ENCODE peak calls at places on chromosome 22, in eight cellular contexts. S is astrocyte of the spinal cord; V is AG08396; M is effector CD4-positive, alpha-beta T cell; E is fibroblast of pulmonary artery; I is NCI-H2081; N is stimulated activated CD4-positive, alpha-beta T cell treated with anti-CD3 and anti-CD28 coated beads, Interleukin-15, amount 100 ng/mL, for 24 hours; Z is activated CD4-positive, alpha-beta T cell treated with anti-CD3 and anti-CD28 coated beads, Interleukin-2, amount 50 U/mL, for 1 hour. H is an unnamed sample.

GRCh38 chr22:45317551-45318167 is 7.9 kb downstream of the FAM118A start:
- DNase-seq in I (no peak), Z (peak), S (peak), V (peak), E (peak), N (no peak), M (peak), H (peak)

GRCh38 chr22:37008365-37008764 is 10.9 kb downstream of the TST start:
- DNase-seq in E (no peak), Z (no peak), V (no peak), M (no peak), S (no peak), N (no peak), I (no peak), H (no peak)

GRCh38 chr22:27605390-27605789 is 196.2 kb downstream of the MN1 start:
- DNase-seq in N (no peak), I (no peak), V (no peak), M (no peak), S (no peak), E (no peak), Z (no peak), H (no peak)

GRCh38 chr22:49748514-49748913 is 79.2 kb downstream of the BRD1 start:
- DNase-seq in V (no peak), I (no peak), M (no peak), N (no peak), E (no peak), Z (no peak), S (no peak), H (no peak)

GRCh38 chr22:19429950-19430889 is 1.3 kb downstream of the HIRA start:
- DNase-seq in N (peak), V (peak), E (peak), Z (peak), M (no peak), I (no peak), S (peak), H (peak)

GRCh38 chr22:27634043-27634442 is 167.5 kb downstream of the MN1 start:
- DNase-seq in S (no peak), E (no peak), M (no peak), I (no peak), Z (no peak), V (no peak), N (no peak), H (no peak)

GRCh38 chr22:37806409-37807338 is 1.1 kb upstream of the GCAT start:
- DNase-seq in M (no peak), I (no peak), V (peak), E (no peak), S (peak), Z (no peak), N (peak), H (no peak)

GRCh38 chr22:45207981-45208664 is 32.6 kb downstream of the KIAA0930 start:
- DNase-seq in S (peak), I (no peak), E (no peak), N (no peak), Z (no peak), V (no peak), M (no peak), H (no peak)

GRCh38 chr22:19052941-19053551 is 69.2 kb downstream of the DGCR2 start:
- DNase-seq in S (no peak), N (no peak), I (no peak), Z (no peak), V (no peak), E (no peak), M (no peak), H (no peak)

GRCh38 chr22:32058656-32059280 is 15.7 kb downstream of the SLC5A1 start:
- DNase-seq in M (no peak), N (no peak), S (no peak), Z (no peak), E (peak), I (no peak), V (no peak), H (no peak)

GRCh38 chr22:20429254-20430100 is 8.1 kb downstream of the SCARF2 start:
- DNase-seq in I (no peak), E (no peak), N (peak), S (no peak), V (peak), Z (peak), M (peak), H (peak)

GRCh38 chr22:26479043-26479791 is 4.4 kb downstream of the HPS4 start:
- DNase-seq in V (no peak), Z (no peak), S (no peak), N (no peak), E (no peak), I (peak), M (no peak), H (no peak)

H was measured in T follicular helper cell.